ENCODE peak calls at places on chromosomes 3 and 15, in five cellular contexts. V, B, U, Y and L are unnamed samples.

GRCh38 chr15:75161788-75162414 is 39.8 kb upstream of the C15orf39 start:
- DNase-seq in B (no peak), U (no peak), V (no peak), Y (peak; percentile 59), L (no peak)

GRCh38 chr3:12916159-12916558 is 74.8 kb upstream of the RPL32 start:
- DNase-seq in U (no peak), V (no peak), B (no peak), Y (no peak), L (no peak)

GRCh38 chr3:72696815-72697214 is 151.4 kb downstream of the SHQ1 start:
- DNase-seq in V (no peak), Y (no peak), B (no peak), U (no peak), L (peak; percentile 60)

GRCh38 chr3:40623567-40623966 is 98.8 kb downstream of the ZNF621 start:
- DNase-seq in V (no peak), Y (no peak), U (no peak), B (no peak), L (no peak)

GRCh38 chr3:79960594-79960993 is 192.8 kb upstream of the ROBO1 start:
- DNase-seq in U (no peak), B (no peak), Y (no peak), V (no peak), L (no peak)

GRCh38 chr3:1578105-1578833 is 485.4 kb downstream of the CNTN6 start:
- DNase-seq in V (no peak), U (no peak), B (no peak), Y (no peak), L (no peak)

GRCh38 chr3:101072299-101072698 is 79.1 kb upstream of the ABI3BP start:
- DNase-seq in Y (no peak), B (no peak), V (no peak), U (no peak), L (no peak)

GRCh38 chr3:114496874-114497273 is 203.0 kb downstream of the TIGIT start:
- DNase-seq in U (no peak), V (peak; percentile 70), B (no peak), Y (no peak), L (no peak)

GRCh38 chr15:69160976-69161877 is 792 bp downstream of the GLCE start:
- DNase-seq in U (no peak), V (peak; percentile 70), Y (peak; percentile 27), B (peak; percentile 15), L (peak; percentile 39)

GRCh38 chr15:27028836-27029482 is 58.0 kb downstream of the GABRG3 start:
- DNase-seq in Y (no peak), U (no peak), V (no peak), B (no peak), L (no peak)

GRCh38 chr15:90909976-90910375 is 6.9 kb downstream of the MAN2A2 start:
- DNase-seq in B (no peak), U (no peak), V (no peak), Y (no peak), L (no peak)

GRCh38 chr3:189040934-189041333 is 130.8 kb upstream of the TPRG1 start:
- DNase-seq in B (no peak), V (no peak), U (no peak), Y (no peak), L (no peak)

GRCh38 chr15:43792761-43793493 is 807 bp downstream of the SERF2 start:
- DNase-seq in U (no peak), Y (peak; percentile 54), V (no peak), B (no peak), L (peak; percentile 59)

GRCh38 chr15:90396321-90396720 is 8.3 kb downstream of the IQGAP1 start:
- DNase-seq in U (no peak), B (no peak), V (no peak), Y (no peak), L (no peak)

GRCh38 chr3:111285691-111286090 is 214.1 kb downstream of the NECTIN3 start:
- DNase-seq in V (no peak), U (no peak), B (no peak), Y (no peak), L (no peak)

GRCh38 chr3:123584284-123584987 is 417 bp downstream of the HACD2 start:
- DNase-seq in B (peak; percentile 30), V (peak; percentile 45), U (no peak), Y (peak; percentile 60), L (no peak)